ENCODE peak calls at places on chromosomes 7 and 10, in six cellular contexts. One of them, this sample, is unnamed.

GRCh38 chr7:81013036-81013435 is 94.2 kb upstream of the SEMA3C start:
- DNase-seq in T-helper 2 cell: no peak
- DNase-seq in ELR: peak
- DNase-seq in activated CD8-positive, alpha-beta memory T cell treated with anti-CD3 and anti-CD28 coated beads for 48 hours: no peak
- DNase-seq in GM13977: no peak
- DNase-seq in brain microvascular endothelial cell: peak
- DNase-seq in this sample: no peak

GRCh38 chr7:73973091-73973490 is 54.9 kb upstream of the ELN start:
- DNase-seq in ELR: no peak
- DNase-seq in GM13977: no peak
- DNase-seq in activated CD8-positive, alpha-beta memory T cell treated with anti-CD3 and anti-CD28 coated beads for 48 hours: no peak
- DNase-seq in T-helper 2 cell: no peak
- DNase-seq in brain microvascular endothelial cell: no peak
- DNase-seq in this sample: no peak

GRCh38 chr10:89224697-89225443 is 17.8 kb upstream of the CH25H start:
- DNase-seq in T-helper 2 cell: no peak
- DNase-seq in GM13977: no peak
- DNase-seq in activated CD8-positive, alpha-beta memory T cell treated with anti-CD3 and anti-CD28 coated beads for 48 hours: no peak
- DNase-seq in ELR: no peak
- DNase-seq in brain microvascular endothelial cell: no peak
- DNase-seq in this sample: no peak

GRCh38 chr10:116961305-116962251 is 43.4 kb downstream of the SHTN1 start:
- DNase-seq in ELR: no peak
- DNase-seq in activated CD8-positive, alpha-beta memory T cell treated with anti-CD3 and anti-CD28 coated beads for 48 hours: no peak
- DNase-seq in GM13977: no peak
- DNase-seq in brain microvascular endothelial cell: no peak
- DNase-seq in T-helper 2 cell: no peak
- DNase-seq in this sample: no peak

GRCh38 chr7:19097165-19097885 is 20.1 kb downstream of the TWIST1 start:
- DNase-seq in GM13977: no peak
- DNase-seq in brain microvascular endothelial cell: no peak
- DNase-seq in T-helper 2 cell: no peak
- DNase-seq in activated CD8-positive, alpha-beta memory T cell treated with anti-CD3 and anti-CD28 coated beads for 48 hours: no peak
- DNase-seq in ELR: peak
- DNase-seq in this sample: no peak

GRCh38 chr7:121020243-121020642 is 31.7 kb downstream of the CPED1 start:
- DNase-seq in brain microvascular endothelial cell: no peak
- DNase-seq in ELR: peak
- DNase-seq in T-helper 2 cell: no peak
- DNase-seq in activated CD8-positive, alpha-beta memory T cell treated with anti-CD3 and anti-CD28 coated beads for 48 hours: no peak
- DNase-seq in GM13977: no peak
- DNase-seq in this sample: no peak

GRCh38 chr10:78339251-78339650 is 305.6 kb downstream of the RPS24 start:
- DNase-seq in ELR: no peak
- DNase-seq in brain microvascular endothelial cell: no peak
- DNase-seq in activated CD8-positive, alpha-beta memory T cell treated with anti-CD3 and anti-CD28 coated beads for 48 hours: no peak
- DNase-seq in T-helper 2 cell: no peak
- DNase-seq in GM13977: no peak
- DNase-seq in this sample: no peak

GRCh38 chr10:68562666-68563522 is 2.8 kb downstream of the TET1 start:
- DNase-seq in ELR: peak
- DNase-seq in brain microvascular endothelial cell: no peak
- DNase-seq in T-helper 2 cell: no peak
- DNase-seq in activated CD8-positive, alpha-beta memory T cell treated with anti-CD3 and anti-CD28 coated beads for 48 hours: no peak
- DNase-seq in GM13977: peak
- DNase-seq in this sample: no peak

GRCh38 chr7:39621784-39622411 is 1.5 kb upstream of the RALA start:
- DNase-seq in T-helper 2 cell: no peak
- DNase-seq in ELR: peak
- DNase-seq in activated CD8-positive, alpha-beta memory T cell treated with anti-CD3 and anti-CD28 coated beads for 48 hours: no peak
- DNase-seq in GM13977: peak
- DNase-seq in brain microvascular endothelial cell: no peak
- DNase-seq in this sample: no peak

GRCh38 chr7:79692015-79692414 is 238.5 kb upstream of the MAGI2 start:
- DNase-seq in activated CD8-positive, alpha-beta memory T cell treated with anti-CD3 and anti-CD28 coated beads for 48 hours: no peak
- DNase-seq in GM13977: no peak
- DNase-seq in ELR: peak
- DNase-seq in T-helper 2 cell: no peak
- DNase-seq in brain microvascular endothelial cell: peak
- DNase-seq in this sample: no peak

GRCh38 chr10:70773965-70774809 is 11.0 kb downstream of the TBATA start:
- DNase-seq in T-helper 2 cell: no peak
- DNase-seq in ELR: no peak
- DNase-seq in GM13977: no peak
- DNase-seq in activated CD8-positive, alpha-beta memory T cell treated with anti-CD3 and anti-CD28 coated beads for 48 hours: no peak
- DNase-seq in brain microvascular endothelial cell: no peak
- DNase-seq in this sample: no peak

GRCh38 chr10:120950103-120950561 is 99.0 kb downstream of the WDR11 start:
- DNase-seq in ELR: no peak
- DNase-seq in brain microvascular endothelial cell: peak
- DNase-seq in activated CD8-positive, alpha-beta memory T cell treated with anti-CD3 and anti-CD28 coated beads for 48 hours: no peak
- DNase-seq in T-helper 2 cell: no peak
- DNase-seq in GM13977: no peak
- DNase-seq in this sample: no peak

This sample was measured in stimulated activated CD4-positive, alpha-beta T cell treated with anti-CD3 and anti-CD28 coated beads, Interleukin-12 subunit alpha, Interleukin-12 subunit beta, amount 100 ng/mL, for 24 hours.